ENCODE peak calls at places on chromosome 4, in ten cellular contexts. T, O, X, Z, C, B, S, D, K and R are unnamed samples.

GRCh38 chr4:32140636-32141035 is 1420.5 kb downstream of the PCDH7 start:
- DNase-seq in O (no peak), Z (no peak), C (no peak), S (no peak), K (no peak), T (no peak), D (no peak), B (no peak), X (no peak), R (no peak)

GRCh38 chr4:37687175-37687525 is 974 bp upstream of the RELL1 start:
- DNase-seq in Z (no peak), O (no peak), S (no peak), K (no peak), C (no peak), T (no peak), B (no peak), D (peak), X (no peak), R (no peak)

GRCh38 chr4:174402470-174403176 is 118.9 kb downstream of the CEP44 start:
- DNase-seq in K (no peak), D (no peak), C (no peak), B (no peak), O (no peak), S (no peak), X (no peak), Z (no peak), T (no peak), R (no peak)

GRCh38 chr4:56128231-56128630 is 179.5 kb downstream of the CEP135 start:
- DNase-seq in D (no peak), T (no peak), X (no peak), B (no peak), C (no peak), K (no peak), S (no peak), Z (no peak), O (no peak), R (no peak)

GRCh38 chr4:53800741-53801140 is 209.5 kb upstream of the LNX1 start:
- DNase-seq in T (no peak), K (no peak), B (no peak), X (no peak), S (no peak), D (no peak), Z (no peak), C (no peak), O (no peak), R (no peak)

GRCh38 chr4:2935762-2936743 is 27.2 kb downstream of the NOP14 start:
- DNase-seq in S (peak), T (no peak), Z (no peak), D (no peak), X (peak), B (no peak), K (peak), C (peak), O (peak), R (peak)

GRCh38 chr4:86894465-86894864 is 2.2 kb upstream of the C4orf36 start:
- DNase-seq in C (no peak), B (no peak), Z (no peak), D (no peak), K (no peak), O (no peak), X (no peak), S (no peak), T (no peak), R (no peak)

GRCh38 chr4:3715251-3716033 is 50.7 kb upstream of the ADRA2C start:
- DNase-seq in O (no peak), Z (no peak), S (no peak), X (no peak), C (no peak), T (peak), D (no peak), B (peak), K (no peak), R (peak)

GRCh38 chr4:67545996-67546356 is 673 bp upstream of the CENPC start:
- DNase-seq in B (no peak), K (no peak), Z (no peak), S (no peak), O (no peak), C (no peak), T (no peak), D (no peak), X (no peak), R (no peak)

GRCh38 chr4:185283723-185284122 is 74.3 kb downstream of the SNX25 start:
- DNase-seq in Z (no peak), D (no peak), C (no peak), T (no peak), X (no peak), B (no peak), S (no peak), O (no peak), K (no peak), R (no peak)

GRCh38 chr4:114178392-114178791 is 198.9 kb upstream of the ARSJ start:
- DNase-seq in C (no peak), K (no peak), X (no peak), B (no peak), D (no peak), O (no peak), S (no peak), Z (no peak), T (no peak), R (no peak)

GRCh38 chr4:38760915-38761314 is 21.9 kb downstream of the TLR10 start:
- DNase-seq in Z (no peak), T (no peak), X (no peak), B (no peak), D (no peak), K (no peak), C (no peak), S (no peak), O (no peak), R (no peak)

GRCh38 chr4:147547314-147548056 is 66.6 kb downstream of the EDNRA start:
- DNase-seq in B (no peak), T (no peak), D (no peak), Z (no peak), K (no peak), X (no peak), C (no peak), S (no peak), O (no peak), R (no peak)

GRCh38 chr4:170652571-170652970 is 562.8 kb upstream of the AADAT start:
- DNase-seq in S (no peak), B (no peak), C (no peak), K (no peak), T (no peak), X (no peak), Z (peak), O (no peak), D (no peak), R (no peak)

GRCh38 chr4:25439913-25440477 is 62.9 kb downstream of the ANAPC4 start:
- DNase-seq in B (no peak), X (peak), C (peak), S (peak), K (peak), O (peak), T (no peak), Z (peak), D (peak), R (no peak)

GRCh38 chr4:40194602-40195161 is 2.1 kb upstream of the RHOH start:
- DNase-seq in B (no peak), Z (no peak), S (no peak), O (no peak), T (no peak), C (no peak), D (no peak), X (peak), K (peak), R (no peak)

GRCh38 chr4:141132689-141133145 is 552 bp downstream of the RNF150 start:
- DNase-seq in S (no peak), C (peak), K (no peak), D (peak), T (no peak), B (peak), Z (no peak), X (no peak), O (no peak), R (no peak)

GRCh38 chr4:55321707-55322264 is 24.3 kb upstream of the SRD5A3 start:
- DNase-seq in Z (no peak), K (no peak), T (no peak), B (no peak), X (peak), O (no peak), S (peak), D (peak), C (peak), R (peak)

GRCh38 chr4:79237836-79238235 is 88.0 kb downstream of the NAA11 start:
- DNase-seq in B (no peak), Z (no peak), D (no peak), S (no peak), C (no peak), O (no peak), K (no peak), X (no peak), T (no peak), R (no peak)

GRCh38 chr4:75723117-75723801 is 1.1 kb upstream of the USO1 start:
- DNase-seq in T (no peak), B (no peak), X (no peak), S (no peak), C (no peak), O (no peak), K (no peak), D (peak), Z (no peak), R (no peak)

GRCh38 chr4:116702949-116703348 is 382.4 kb downstream of the TRAM1L1 start:
- DNase-seq in X (no peak), O (no peak), T (no peak), K (no peak), D (no peak), C (no peak), B (no peak), Z (no peak), S (no peak), R (no peak)

GRCh38 chr4:155984398-155984797 is 30.7 kb upstream of the CTSO start:
- DNase-seq in B (no peak), T (no peak), S (no peak), D (no peak), X (no peak), Z (no peak), C (no peak), O (no peak), K (no peak), R (no peak)

GRCh38 chr4:153497988-153498967 is 32.1 kb downstream of the TMEM131L start:
- DNase-seq in S (no peak), C (no peak), Z (peak), X (no peak), D (no peak), K (no peak), O (no peak), T (no peak), B (no peak), R (no peak)

GRCh38 chr4:176902710-176903323 is 110.1 kb upstream of the VEGFC start:
- DNase-seq in T (no peak), O (no peak), C (no peak), Z (peak), K (no peak), B (no peak), D (no peak), S (no peak), X (no peak), R (no peak)

GRCh38 chr4:1479454-1479853 is 73.2 kb upstream of the NKX1-1 start:
- DNase-seq in D (no peak), S (no peak), X (no peak), C (no peak), Z (no peak), K (no peak), B (no peak), O (no peak), T (no peak), R (peak)

GRCh38 chr4:72505314-72505744 is 63.7 kb downstream of the ADAMTS3 start:
- DNase-seq in X (no peak), K (no peak), D (peak), C (peak), B (no peak), Z (peak), S (no peak), O (no peak), T (no peak), R (no peak)

GRCh38 chr4:187304131-187304530 is 580.5 kb upstream of the FAT1 start:
- DNase-seq in Z (no peak), O (no peak), C (no peak), K (no peak), B (no peak), T (no peak), D (no peak), X (no peak), S (no peak), R (no peak)

GRCh38 chr4:105548483-105548882 is 3.9 kb upstream of the ARHGEF38 start:
- DNase-seq in C (no peak), Z (no peak), K (no peak), B (no peak), D (no peak), S (no peak), O (no peak), T (no peak), X (no peak), R (no peak)

GRCh38 chr4:71524746-71525145 is 185.9 kb downstream of the SLC4A4 start:
- DNase-seq in D (no peak), S (no peak), O (no peak), T (no peak), B (no peak), X (no peak), K (no peak), Z (no peak), C (no peak), R (no peak)

GRCh38 chr4:90503677-90504076 is 376.5 kb downstream of the CCSER1 start:
- DNase-seq in B (no peak), T (no peak), Z (no peak), O (no peak), C (no peak), K (no peak), S (no peak), X (no peak), D (peak), R (no peak)

GRCh38 chr4:60443796-60444195 is 756.3 kb upstream of the ADGRL3 start:
- DNase-seq in X (no peak), D (no peak), K (no peak), Z (no peak), T (no peak), C (no peak), B (no peak), O (no peak), S (no peak), R (no peak)

GRCh38 chr4:87114245-87115062 is 106.0 kb downstream of the KLHL8 start:
- DNase-seq in S (no peak), O (no peak), Z (no peak), T (no peak), D (no peak), X (no peak), K (no peak), C (no peak), B (peak), R (no peak)

GRCh38 chr4:158428242-158428641 is 93.4 kb upstream of the RXFP1 start:
- DNase-seq in O (no peak), C (no peak), K (no peak), D (no peak), B (no peak), T (no peak), S (no peak), Z (no peak), X (no peak), R (no peak)

GRCh38 chr4:23235613-23236390 is 543.1 kb downstream of the GBA3 start:
- DNase-seq in O (no peak), Z (no peak), D (no peak), X (no peak), S (no peak), T (no peak), C (no peak), K (no peak), B (no peak), R (no peak)

GRCh38 chr4:11507920-11508319 is 79.2 kb upstream of the HS3ST1 start:
- DNase-seq in C (peak), O (no peak), D (no peak), Z (no peak), X (no peak), K (no peak), T (no peak), B (no peak), S (no peak), R (no peak)

GRCh38 chr4:16669036-16669435 is 229.4 kb downstream of the LDB2 start:
- DNase-seq in X (no peak), Z (no peak), C (no peak), T (no peak), B (no peak), O (no peak), S (no peak), D (peak), K (no peak), R (no peak)

GRCh38 chr4:151990201-151990600 is 229.4 kb upstream of the GATB start:
- DNase-seq in B (no peak), T (no peak), C (no peak), K (no peak), D (no peak), O (no peak), S (no peak), Z (peak), X (no peak), R (no peak)

GRCh38 chr4:101355246-101355645 is 7.9 kb upstream of the PPP3CA start:
- DNase-seq in B (no peak), Z (no peak), C (no peak), S (no peak), X (no peak), D (no peak), T (no peak), K (no peak), O (no peak), R (no peak)